ENCODE peak calls at places on chromosomes 1 and 21, in six cellular contexts. C is A549; G is AG10803; T is CD8-positive, alpha-beta T cell; Y is pancreas; E is stomach. I is an unnamed sample.

GRCh38 chr21:10511116-10511515 is 10.3 kb upstream of the TPTE start:
- DNase-seq in C (no peak), G (no peak), T (no peak), Y (no peak), E (no peak), I (no peak)

GRCh38 chr21:44643911-44644310 is 2.3 kb upstream of the KRTAP10-11 start:
- DNase-seq in C (no peak), G (no peak), T (no peak), Y (no peak), E (peak), I (no peak)

GRCh38 chr1:206703647-206704046 is 18.9 kb downstream of the MAPKAPK2 start:
- DNase-seq in C (no peak), G (no peak), T (peak), Y (no peak), E (no peak), I (peak)

GRCh38 chr1:172343246-172344099 is 77.0 kb upstream of the C1orf105 start:
- DNase-seq in C (no peak), G (peak), T (no peak), Y (no peak), E (no peak), I (no peak)

GRCh38 chr1:181341026-181341632 is 142.2 kb upstream of the CACNA1E start:
- DNase-seq in C (no peak), G (no peak), T (no peak), Y (no peak), E (no peak), I (no peak)

GRCh38 chr1:40691538-40692428 is at the start of gene NFYC:
- DNase-seq in C (peak), G (peak), T (peak), Y (peak), E (peak), I (peak)

GRCh38 chr21:29080454-29080930 is 7.0 kb upstream of the CCT8 start:
- DNase-seq in C (no peak), G (no peak), T (peak), Y (no peak), E (no peak), I (no peak)

GRCh38 chr1:3135746-3136455 is 66.9 kb downstream of the PRDM16 start:
- DNase-seq in C (no peak), G (no peak), T (no peak), Y (no peak), E (peak), I (no peak)

GRCh38 chr1:13728104-13728503 is 28.1 kb downstream of the PRDM2 start:
- DNase-seq in C (no peak), G (no peak), T (no peak), Y (no peak), E (no peak), I (no peak)

GRCh38 chr1:234980657-234981396 is 147.8 kb downstream of the TOMM20 start:
- DNase-seq in C (peak), G (peak), T (no peak), Y (peak), E (peak), I (no peak)

GRCh38 chr1:155912056-155912536 is 947 bp upstream of the RIT1 start:
- DNase-seq in C (no peak), G (no peak), T (no peak), Y (no peak), E (peak), I (no peak)

GRCh38 chr1:23530750-23531651 is at the start of gene E2F2:
- DNase-seq in C (peak), G (peak), T (peak), Y (peak), E (peak), I (peak)

GRCh38 chr1:51340380-51340779 is 10.0 kb upstream of the TTC39A start:
- DNase-seq in C (no peak), G (no peak), T (no peak), Y (no peak), E (no peak), I (no peak)

GRCh38 chr1:81834268-81834667 is 33.5 kb downstream of the ADGRL2 start:
- DNase-seq in C (no peak), G (no peak), T (no peak), Y (no peak), E (no peak), I (no peak)

GRCh38 chr1:198575715-198576641 is 35.5 kb upstream of the ATP6V1G3 start:
- DNase-seq in C (peak), G (no peak), T (no peak), Y (no peak), E (no peak), I (no peak)

GRCh38 chr21:45364464-45365185 is 40.3 kb upstream of the COL18A1 start:
- DNase-seq in C (peak), G (peak), T (no peak), Y (peak), E (no peak), I (no peak)

GRCh38 chr1:79325705-79326104 is 319.2 kb upstream of the ADGRL4 start:
- DNase-seq in C (no peak), G (no peak), T (no peak), Y (no peak), E (no peak), I (no peak)

GRCh38 chr1:161013591-161014513 is 7.1 kb downstream of the F11R start:
- DNase-seq in C (peak), G (peak), T (peak), Y (peak), E (peak), I (peak)

GRCh38 chr1:24390924-24391782 is 22.4 kb downstream of the STPG1 start:
- DNase-seq in C (peak), G (peak), T (peak), Y (peak), E (peak), I (peak)

GRCh38 chr1:20721117-20722061 is 3.6 kb upstream of the KIF17 start:
- DNase-seq in C (no peak), G (no peak), T (no peak), Y (no peak), E (no peak), I (no peak)

GRCh38 chr1:25758466-25759070 is 41.4 kb upstream of the SELENON start:
- DNase-seq in C (no peak), G (no peak), T (no peak), Y (peak), E (peak), I (no peak)

GRCh38 chr1:59502009-59502691 is 205.3 kb downstream of the FGGY start:
- DNase-seq in C (no peak), G (peak), T (no peak), Y (no peak), E (no peak), I (no peak)

GRCh38 chr21:16454371-16454770 is 724.6 kb downstream of the USP25 start:
- DNase-seq in C (peak), G (peak), T (no peak), Y (no peak), E (no peak), I (no peak)

GRCh38 chr1:55640708-55641473 is 425.7 kb upstream of the USP24 start:
- DNase-seq in C (no peak), G (peak), T (peak), Y (no peak), E (peak), I (no peak)

GRCh38 chr1:244314921-244315544 is 136.7 kb downstream of the ADSS2 start:
- DNase-seq in C (no peak), G (no peak), T (no peak), Y (no peak), E (no peak), I (no peak)

GRCh38 chr21:44819283-44820243 is 1.7 kb upstream of the SUMO3 start:
- DNase-seq in C (no peak), G (no peak), T (no peak), Y (no peak), E (no peak), I (no peak)

GRCh38 chr1:217109928-217110327 is 386.7 kb upstream of the ESRRG start:
- DNase-seq in C (no peak), G (no peak), T (no peak), Y (no peak), E (no peak), I (no peak)

GRCh38 chr1:24283326-24284155 is 35.6 kb upstream of the GRHL3 start:
- DNase-seq in C (peak), G (peak), T (no peak), Y (no peak), E (no peak), I (no peak)

GRCh38 chr1:203547147-203547546 is 53.2 kb downstream of the OPTC start:
- DNase-seq in C (no peak), G (peak), T (no peak), Y (no peak), E (no peak), I (no peak)

GRCh38 chr1:218182455-218182854 is 102.6 kb upstream of the RRP15 start:
- DNase-seq in C (no peak), G (no peak), T (no peak), Y (no peak), E (no peak), I (no peak)

GRCh38 chr1:207826557-207827487 is 75.0 kb downstream of the CD46 start:
- DNase-seq in C (peak), G (no peak), T (no peak), Y (peak), E (peak), I (no peak)

GRCh38 chr1:86965012-86965826 is 50.8 kb downstream of the HS2ST1 start:
- DNase-seq in C (peak), G (peak), T (no peak), Y (no peak), E (no peak), I (peak)

GRCh38 chr1:20633190-20634064 is at the start of gene PINK1:
- DNase-seq in C (peak), G (peak), T (peak), Y (peak), E (peak), I (peak)

GRCh38 chr1:41576206-41576605 is 91.7 kb upstream of the EDN2 start:
- DNase-seq in C (no peak), G (no peak), T (peak), Y (no peak), E (peak), I (no peak)

GRCh38 chr1:117093870-117094621 is 27.5 kb downstream of the TRIM45 start:
- DNase-seq in C (peak), G (peak), T (no peak), Y (no peak), E (no peak), I (peak)

GRCh38 chr21:35467536-35467935 is 418.4 kb upstream of the RUNX1 start:
- DNase-seq in C (no peak), G (peak), T (no peak), Y (no peak), E (no peak), I (no peak)

GRCh38 chr21:38804617-38805281 is 980 bp upstream of the ETS2 start:
- DNase-seq in C (peak), G (peak), T (no peak), Y (peak), E (peak), I (no peak)

GRCh38 chr21:38802050-38803026 is 3.4 kb upstream of the ETS2 start:
- DNase-seq in C (peak), G (no peak), T (no peak), Y (no peak), E (no peak), I (no peak)

GRCh38 chr21:38803075-38803474 is 2.7 kb upstream of the ETS2 start:
- DNase-seq in C (no peak), G (no peak), T (no peak), Y (no peak), E (no peak), I (no peak)

GRCh38 chr21:38805282-38806152 is at the start of gene ETS2:
- DNase-seq in C (peak), G (peak), T (peak), Y (peak), E (peak), I (peak)

GRCh38 chr21:38804030-38804616 is 1.6 kb upstream of the ETS2 start:
- DNase-seq in C (no peak), G (no peak), T (no peak), Y (no peak), E (no peak), I (no peak)
- H3K4me3 ChIP-seq in C (peak), G (no peak), T (no peak), Y (no peak), E (no peak), I (no peak)

GRCh38 chr1:165442053-165442452 is 2.9 kb downstream of the RXRG start:
- DNase-seq in C (no peak), G (no peak), T (no peak), Y (no peak), E (no peak), I (no peak)

GRCh38 chr1:165445388-165445787 is 462 bp upstream of the RXRG start:
- DNase-seq in C (no peak), G (no peak), T (no peak), Y (no peak), E (no peak), I (no peak)

GRCh38 chr1:165442653-165443052 is 2.3 kb downstream of the RXRG start:
- DNase-seq in C (no peak), G (no peak), T (no peak), Y (no peak), E (no peak), I (no peak)

GRCh38 chr1:165443539-165444289 is 1.2 kb downstream of the RXRG start:
- DNase-seq in C (no peak), G (no peak), T (no peak), Y (no peak), E (no peak), I (no peak)

GRCh38 chr1:165444897-165445370 is at the start of gene RXRG:
- DNase-seq in C (no peak), G (peak), T (peak), Y (peak), E (peak), I (no peak)
- H3K4me3 ChIP-seq in C (no peak), G (no peak), T (no peak), Y (no peak), E (peak), I (no peak)

DNA sequence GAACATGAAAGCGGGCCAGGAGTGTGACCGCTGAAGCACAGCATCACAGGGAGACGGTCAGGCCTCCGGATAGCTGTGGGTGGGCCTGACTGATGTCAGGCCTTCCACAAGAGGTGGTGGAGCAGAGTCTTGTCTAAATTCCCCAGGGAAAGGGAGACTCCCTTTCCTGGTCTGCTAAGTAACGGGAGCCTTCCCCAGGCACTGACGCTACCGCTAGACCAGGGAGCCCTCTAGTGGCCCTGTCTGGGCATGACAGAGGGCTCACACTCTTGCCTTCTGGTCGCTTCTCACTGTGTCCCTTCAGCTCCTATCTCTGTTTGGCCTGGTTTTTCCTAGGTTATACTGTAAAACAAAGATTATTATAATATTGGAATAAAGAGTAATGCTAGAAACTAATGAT is 36.5 kb downstream of the ZNF695 start:
- DNase-seq in C (peak), G (peak), T (peak), Y (peak), E (peak), I (peak)
- H3K4me3 ChIP-seq in C (no peak), G (no peak), T (no peak), Y (no peak), E (no peak), I (no peak)

DNA sequence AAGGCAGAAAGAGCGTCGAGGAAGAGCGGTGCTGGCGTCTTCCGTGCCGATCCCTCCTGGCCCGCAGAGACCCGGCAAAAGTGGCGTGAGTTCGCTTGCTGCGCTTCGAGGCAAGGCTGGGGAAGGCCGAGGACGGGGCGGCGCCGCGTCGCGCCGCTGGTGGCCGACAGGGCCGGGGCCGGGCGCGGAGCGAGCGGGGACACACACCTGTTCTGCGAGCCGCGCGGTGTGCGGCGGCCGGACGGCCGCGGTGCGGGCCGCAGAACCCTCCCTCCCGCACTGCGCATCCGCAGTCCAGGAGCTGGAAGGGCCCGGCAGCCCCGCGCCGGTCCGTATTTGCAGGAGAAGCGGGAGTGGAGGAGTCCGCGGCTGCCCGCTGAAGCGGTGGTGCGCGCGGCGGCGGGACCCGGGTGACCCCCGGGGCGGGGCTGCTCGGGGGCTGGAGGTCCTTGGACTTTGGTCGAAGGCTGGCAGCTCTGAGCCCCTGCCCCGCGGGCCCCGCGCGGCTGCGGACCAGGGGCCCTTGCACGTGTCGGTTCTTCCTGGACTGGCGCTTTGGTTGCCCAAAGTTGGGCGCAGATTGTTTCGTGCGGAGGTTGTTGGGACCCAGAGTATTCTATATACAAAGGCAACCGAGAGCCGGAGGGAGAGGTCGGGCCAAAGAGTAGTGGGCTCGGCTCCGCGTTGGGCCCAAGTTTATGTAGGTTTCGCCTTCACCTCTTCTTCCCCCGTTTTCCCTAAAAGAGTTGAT is 2.5 kb downstream of the RNF220 start:
- DNase-seq in C (no peak), G (no peak), T (no peak), Y (no peak), E (no peak), I (no peak)
- H3K4me3 ChIP-seq in C (no peak), G (no peak), T (no peak), Y (no peak), E (peak), I (no peak)

DNA sequence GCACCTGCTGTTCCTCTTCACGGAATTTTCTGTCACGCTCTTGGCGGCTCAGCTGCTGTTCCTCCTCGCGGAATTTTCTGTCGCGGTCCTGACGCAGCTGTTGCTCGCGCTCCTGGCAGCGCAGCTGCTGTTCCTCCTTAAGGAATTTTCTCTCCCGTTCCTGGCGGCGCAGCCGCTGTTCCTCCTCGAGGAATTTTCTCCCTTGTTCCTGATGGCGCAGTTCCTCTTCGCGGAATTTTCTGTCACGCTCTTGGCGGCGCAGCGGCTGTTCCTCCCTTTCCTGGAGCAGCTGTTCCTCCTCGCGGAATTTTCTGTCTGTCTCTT is 6.4 kb downstream of the TCHH start:
- DNase-seq in C (peak), G (peak), T (no peak), Y (no peak), E (no peak), I (no peak)
- H3K4me3 ChIP-seq in C (peak), G (peak), T (no peak), Y (no peak), E (peak), I (no peak)

GRCh38 chr1:145827966-145828365 is 4.0 kb downstream of the POLR3C start:
- DNase-seq in C (no peak), G (no peak), T (no peak), Y (no peak), E (no peak), I (no peak)
- H3K4me3 ChIP-seq in C (no peak), G (no peak), T (no peak), Y (no peak), E (no peak), I (no peak)